ENCODE peak calls at places on chromosomes 13 and 19, in five cellular contexts. Y is endothelial cell, R is glutamatergic neuron, U is GM13977, H is PC-3. M is an unnamed sample.
A peak's percentile ranks its signal among the peaks of the same experiment; 100 is the strongest.

GRCh38 chr13:112392719-112393118 is 16.6 kb downstream of the SPACA7 start:
- DNase-seq in Y (no peak), R (no peak), H (no peak), U (no peak), M (no peak)

GRCh38 chr19:18422530-18423191 is 3.5 kb downstream of the SSBP4 start:
- DNase-seq in U (no peak), R (no peak), H (no peak), Y (no peak), M (no peak)

GRCh38 chr13:109427148-109427547 is 359.2 kb downstream of the IRS2 start:
- DNase-seq in Y (no peak), R (no peak), H (no peak), U (no peak), M (no peak)

GRCh38 chr13:21395953-21396352 is 63.1 kb downstream of the ZDHHC20 start:
- DNase-seq in H (no peak), Y (no peak), R (no peak), U (no peak), M (no peak)

GRCh38 chr19:43444531-43445340 is 20.7 kb downstream of the LYPD3 start:
- DNase-seq in H (no peak), U (no peak), R (no peak), Y (no peak), M (no peak)

GRCh38 chr19:1400281-1401137 is 833 bp downstream of the GAMT start:
- DNase-seq in R (peak; percentile 51), Y (no peak), H (no peak), U (peak; percentile 71), M (no peak)

GRCh38 chr13:45918597-45918996 is 67.0 kb upstream of the SIAH3 start:
- DNase-seq in Y (no peak), U (no peak), H (peak; percentile 16), R (no peak), M (no peak)

GRCh38 chr13:97136418-97136817 is 85.7 kb upstream of the MBNL2 start:
- DNase-seq in U (no peak), H (no peak), R (no peak), Y (no peak), M (no peak)

GRCh38 chr13:29845440-29846056 is 4.9 kb downstream of the UBL3 start:
- DNase-seq in U (no peak), H (peak; percentile 61), Y (no peak), R (no peak), M (no peak)

GRCh38 chr19:30224689-30225606 is 147.2 kb upstream of the ZNF536 start:
- DNase-seq in R (peak; percentile 50), Y (no peak), U (peak; percentile 37), H (no peak), M (no peak)

GRCh38 chr19:44777715-44778347 is at the start of gene CBLC:
- DNase-seq in H (peak; percentile 88), R (no peak), U (no peak), Y (peak; percentile 34), M (no peak)

GRCh38 chr13:32314271-32314967 is 744 bp downstream of the ZAR1L start:
- DNase-seq in H (no peak), R (no peak), Y (no peak), U (no peak), M (no peak)

GRCh38 chr19:16750081-16750480 is 30.4 kb downstream of the NWD1 start:
- DNase-seq in U (no peak), Y (no peak), H (no peak), R (no peak), M (no peak)

GRCh38 chr13:29925457-29925856 is 75.0 kb upstream of the UBL3 start:
- DNase-seq in Y (no peak), U (no peak), H (peak; percentile 89), R (no peak), M (no peak)

GRCh38 chr13:107767119-107767518 is 448.2 kb downstream of the LIG4 start:
- DNase-seq in R (no peak), U (no peak), H (peak; percentile 38), Y (no peak), M (no peak)

GRCh38 chr19:5686647-5687359 is 3.3 kb upstream of the RPL36 start:
- DNase-seq in R (peak; percentile 100), H (peak; percentile 98), U (peak; percentile 100), Y (peak; percentile 100), M (peak; percentile 98)

GRCh38 chr19:51808333-51808986 is 13.5 kb downstream of the FPR3 start:
- DNase-seq in H (peak; percentile 92), U (no peak), Y (no peak), R (no peak), M (no peak)
- TF ChIP-seq CTCF in H (peak; percentile 57), U (no peak), Y (no peak), R (no peak), M (no peak)

DNA sequence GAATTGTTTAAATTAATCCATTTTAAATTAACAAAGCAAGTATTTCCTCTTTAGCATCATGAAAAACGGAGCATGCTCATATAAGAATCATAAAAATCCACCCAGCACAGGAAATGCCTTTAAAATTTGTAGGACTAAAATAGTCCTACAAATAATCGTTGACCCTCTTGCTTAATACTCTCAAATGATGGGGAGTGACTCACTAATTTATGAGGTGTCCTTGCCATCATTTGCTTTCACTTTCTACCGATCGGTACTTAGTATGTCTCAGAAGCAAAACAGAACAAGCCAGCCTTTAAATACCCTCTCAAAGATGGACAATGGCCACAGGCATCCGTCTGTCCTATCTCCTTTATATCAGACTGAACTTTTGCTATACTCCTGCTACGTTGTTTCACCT is 97.2 kb downstream of the SUCLA2 start:
- DNase-seq in R (no peak), Y (no peak), H (peak; percentile 26), U (peak; percentile 12), M (no peak)
- TF ChIP-seq CTCF in R (no peak), Y (no peak), H (no peak), U (no peak), M (no peak)

GRCh38 chr13:31174018-31174417 is 12.3 kb upstream of the HSPH1 start:
- DNase-seq in U (no peak), Y (no peak), H (peak; percentile 38), R (no peak), M (no peak)
- TF ChIP-seq CTCF in U (no peak), Y (no peak), H (peak; percentile 45), R (no peak), M (no peak)

DNA sequence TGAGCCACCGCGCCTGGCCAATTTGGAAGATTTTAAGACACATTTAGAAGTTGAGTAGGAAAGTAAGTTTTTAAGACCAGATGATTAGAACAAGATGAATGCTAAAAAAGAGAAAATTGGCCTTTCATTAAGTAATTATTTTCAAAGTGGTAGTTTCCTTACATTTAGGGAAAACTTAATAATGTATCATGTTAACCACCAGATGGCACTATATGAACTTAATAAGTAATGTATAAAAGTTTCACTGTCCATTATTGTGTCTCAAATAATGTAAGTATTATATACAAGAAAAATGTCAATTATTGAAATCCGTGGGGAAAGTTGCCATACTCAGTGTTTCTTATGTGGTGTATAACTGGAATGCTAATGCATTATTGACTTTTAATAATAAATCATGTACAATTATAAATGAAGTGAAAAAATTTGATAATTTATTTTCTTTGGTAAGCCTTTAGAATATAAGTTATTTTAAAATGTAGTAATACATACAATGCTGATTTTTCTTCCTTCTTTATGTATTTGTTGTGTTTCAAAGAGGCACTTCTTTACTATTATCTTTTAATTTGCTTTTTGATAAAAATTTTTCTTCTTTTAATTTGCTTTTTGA is 29.2 kb downstream of the COG6 start:
- DNase-seq in R (no peak), U (peak; percentile 12), H (peak; percentile 54), Y (no peak), M (no peak)
- TF ChIP-seq CTCF in R (peak; percentile 53), U (peak; percentile 48), H (peak; percentile 55), Y (peak; percentile 65), M (peak; percentile 63)

DNA sequence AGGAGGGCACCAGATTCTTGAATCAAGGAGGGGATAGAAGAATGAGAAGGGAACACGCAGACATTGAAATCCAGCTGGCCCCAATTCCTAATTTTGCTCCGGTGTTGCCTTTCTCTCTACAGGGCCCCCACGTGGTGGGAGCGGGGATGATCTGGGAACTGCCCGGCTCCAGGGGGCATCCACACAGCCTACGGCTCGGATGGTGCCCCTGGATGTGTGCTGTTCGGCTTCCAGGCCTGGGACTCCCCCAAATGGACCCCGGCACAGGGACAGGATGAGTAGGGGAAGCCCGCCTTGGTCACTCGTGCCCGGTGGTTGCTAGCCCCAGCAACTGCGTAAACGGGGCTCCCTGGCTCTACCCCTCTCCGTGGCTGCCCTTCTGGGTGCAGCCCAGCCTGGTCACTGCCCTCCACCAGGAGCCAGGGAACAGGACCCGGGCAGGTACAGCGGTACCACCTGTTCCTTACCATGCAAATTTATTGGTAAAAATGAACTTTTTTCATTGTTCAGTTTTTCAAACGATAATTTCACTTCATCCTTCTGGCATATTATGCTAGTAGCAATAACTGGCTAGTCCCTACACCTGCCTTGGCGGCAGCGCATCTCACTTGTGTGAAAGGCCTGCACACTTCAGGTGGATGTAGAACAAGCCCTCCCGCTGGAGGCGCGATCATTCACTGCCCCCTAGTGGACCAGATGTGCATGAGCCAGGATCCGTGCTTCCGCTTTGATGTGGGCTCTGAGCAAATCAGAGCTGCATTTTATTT is 111.6 kb downstream of the TEX26 start:
- DNase-seq in U (peak; percentile 80), H (peak; percentile 86), Y (peak; percentile 81), R (peak; percentile 86), M (peak; percentile 61)
- TF ChIP-seq CTCF in U (peak; percentile 95), H (peak; percentile 89), Y (peak; percentile 95), R (peak; percentile 94), M (peak; percentile 94)

GRCh38 chr13:44818428-44818827 is 170.8 kb downstream of the NUFIP1 start:
- DNase-seq in H (peak; percentile 30), R (no peak), Y (no peak), U (no peak), M (no peak)
- TF ChIP-seq CTCF in H (peak; percentile 45), R (no peak), Y (no peak), U (no peak), M (no peak)

DNA sequence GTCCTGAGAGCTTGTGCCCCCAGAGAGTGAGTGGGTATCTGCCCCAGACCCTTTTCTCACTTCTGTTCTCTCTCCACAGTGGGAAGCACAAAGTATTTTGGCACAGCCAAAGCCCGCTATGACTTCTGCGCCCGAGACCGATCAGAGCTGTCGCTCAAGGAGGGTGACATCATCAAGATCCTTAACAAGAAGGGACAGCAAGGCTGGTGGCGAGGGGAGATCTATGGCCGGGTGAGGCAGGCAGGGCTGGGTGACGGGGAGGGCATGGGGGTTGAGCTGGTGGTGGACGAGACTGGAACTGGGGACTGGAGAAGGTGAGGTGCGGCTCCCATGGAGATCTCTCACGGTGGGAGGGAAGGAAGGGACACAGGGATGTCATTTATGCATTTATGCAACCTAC is 33.5 kb upstream of the ADGRE1 start:
- DNase-seq in H (no peak), R (no peak), U (no peak), Y (no peak), M (no peak)
- TF ChIP-seq CTCF in H (no peak), R (no peak), U (no peak), Y (no peak), M (no peak)

M was measured in natural killer cell.